ENCODE peak calls at places on chromosomes 4 and X, in eight cellular contexts. One of them, this sample, is unnamed.

GRCh38 chr4:144654161-144654560 is 8.2 kb downstream of the HHIP start:
- DNase-seq in heart right ventricle: no peak
- DNase-seq in IMR-90: no peak
- DNase-seq in mucosa of descending colon: no peak
- DNase-seq in spleen: no peak
- DNase-seq in GM12865: no peak
- DNase-seq in CD4-positive, alpha-beta memory T cell: no peak
- DNase-seq in AG04449: no peak
- DNase-seq in this sample: no peak

GRCh38 chr4:48939785-48940184 is 33.2 kb upstream of the OCIAD2 start:
- DNase-seq in heart right ventricle: no peak
- DNase-seq in IMR-90: peak
- DNase-seq in mucosa of descending colon: no peak
- DNase-seq in spleen: no peak
- DNase-seq in GM12865: no peak
- DNase-seq in CD4-positive, alpha-beta memory T cell: no peak
- DNase-seq in AG04449: peak
- DNase-seq in this sample: no peak

GRCh38 chr4:86032476-86033022 is 327.3 kb downstream of the MAPK10 start:
- DNase-seq in heart right ventricle: no peak
- DNase-seq in IMR-90: peak
- DNase-seq in mucosa of descending colon: no peak
- DNase-seq in spleen: no peak
- DNase-seq in GM12865: no peak
- DNase-seq in CD4-positive, alpha-beta memory T cell: no peak
- DNase-seq in AG04449: peak
- DNase-seq in this sample: no peak

GRCh38 chr4:120055167-120055566 is 11.5 kb downstream of the MAD2L1 start:
- DNase-seq in heart right ventricle: no peak
- DNase-seq in IMR-90: no peak
- DNase-seq in mucosa of descending colon: no peak
- DNase-seq in spleen: no peak
- DNase-seq in GM12865: no peak
- DNase-seq in CD4-positive, alpha-beta memory T cell: no peak
- DNase-seq in AG04449: no peak
- DNase-seq in this sample: no peak

GRCh38 chr4:27398911-27399310 is 538.3 kb downstream of the STIM2 start:
- DNase-seq in heart right ventricle: no peak
- DNase-seq in IMR-90: no peak
- DNase-seq in mucosa of descending colon: no peak
- DNase-seq in spleen: no peak
- DNase-seq in GM12865: no peak
- DNase-seq in CD4-positive, alpha-beta memory T cell: no peak
- DNase-seq in AG04449: no peak
- DNase-seq in this sample: no peak

GRCh38 chr4:115234405-115235093 is 121.1 kb upstream of the NDST4 start:
- DNase-seq in heart right ventricle: no peak
- DNase-seq in IMR-90: no peak
- DNase-seq in mucosa of descending colon: peak
- DNase-seq in spleen: no peak
- DNase-seq in GM12865: peak
- DNase-seq in CD4-positive, alpha-beta memory T cell: no peak
- DNase-seq in AG04449: no peak
- DNase-seq in this sample: peak

GRCh38 chrX:109859673-109860072 is 126.6 kb upstream of the ACSL4 start:
- DNase-seq in heart right ventricle: no peak
- DNase-seq in IMR-90: no peak
- DNase-seq in mucosa of descending colon: no peak
- DNase-seq in spleen: no peak
- DNase-seq in GM12865: no peak
- DNase-seq in CD4-positive, alpha-beta memory T cell: no peak
- DNase-seq in AG04449: no peak
- DNase-seq in this sample: no peak

GRCh38 chrX:149453030-149453429 is 52.1 kb downstream of the IDS start:
- DNase-seq in heart right ventricle: no peak
- DNase-seq in IMR-90: peak
- DNase-seq in mucosa of descending colon: no peak
- DNase-seq in spleen: no peak
- DNase-seq in GM12865: no peak
- DNase-seq in CD4-positive, alpha-beta memory T cell: no peak
- DNase-seq in AG04449: no peak
- DNase-seq in this sample: no peak

GRCh38 chr4:118273642-118274041 is 79.2 kb downstream of the PRSS12 start:
- DNase-seq in heart right ventricle: no peak
- DNase-seq in IMR-90: no peak
- DNase-seq in mucosa of descending colon: no peak
- DNase-seq in spleen: no peak
- DNase-seq in GM12865: peak
- DNase-seq in CD4-positive, alpha-beta memory T cell: no peak
- DNase-seq in AG04449: no peak
- DNase-seq in this sample: no peak

GRCh38 chr4:32061916-32062315 is 1341.7 kb downstream of the PCDH7 start:
- DNase-seq in heart right ventricle: no peak
- DNase-seq in IMR-90: no peak
- DNase-seq in mucosa of descending colon: no peak
- DNase-seq in spleen: no peak
- DNase-seq in GM12865: no peak
- DNase-seq in CD4-positive, alpha-beta memory T cell: no peak
- DNase-seq in AG04449: no peak
- DNase-seq in this sample: no peak

GRCh38 chr4:186942745-186943606 is 219.3 kb upstream of the FAT1 start:
- DNase-seq in heart right ventricle: no peak
- DNase-seq in IMR-90: peak
- DNase-seq in mucosa of descending colon: peak
- DNase-seq in spleen: no peak
- DNase-seq in GM12865: no peak
- DNase-seq in CD4-positive, alpha-beta memory T cell: no peak
- DNase-seq in AG04449: no peak
- DNase-seq in this sample: no peak

GRCh38 chr4:90112715-90113114 is 14.5 kb upstream of the CCSER1 start:
- DNase-seq in heart right ventricle: no peak
- DNase-seq in IMR-90: no peak
- DNase-seq in mucosa of descending colon: no peak
- DNase-seq in spleen: no peak
- DNase-seq in GM12865: no peak
- DNase-seq in CD4-positive, alpha-beta memory T cell: no peak
- DNase-seq in AG04449: no peak
- DNase-seq in this sample: no peak

GRCh38 chrX:44157293-44157692 is 184.1 kb upstream of the NDP start:
- DNase-seq in heart right ventricle: no peak
- DNase-seq in IMR-90: no peak
- DNase-seq in mucosa of descending colon: no peak
- DNase-seq in spleen: no peak
- DNase-seq in GM12865: no peak
- DNase-seq in CD4-positive, alpha-beta memory T cell: no peak
- DNase-seq in AG04449: no peak
- DNase-seq in this sample: no peak

GRCh38 chr4:76293705-76294274 is 12.7 kb upstream of the STBD1 start:
- DNase-seq in heart right ventricle: no peak
- DNase-seq in IMR-90: no peak
- DNase-seq in mucosa of descending colon: no peak
- DNase-seq in spleen: no peak
- DNase-seq in GM12865: no peak
- DNase-seq in CD4-positive, alpha-beta memory T cell: no peak
- DNase-seq in AG04449: no peak
- DNase-seq in this sample: no peak
- H3K4me3 ChIP-seq in heart right ventricle: no peak
- H3K4me3 ChIP-seq in IMR-90: no peak
- H3K4me3 ChIP-seq in mucosa of descending colon: no peak
- H3K4me3 ChIP-seq in spleen: no peak
- H3K4me3 ChIP-seq in GM12865: no peak
- H3K4me3 ChIP-seq in CD4-positive, alpha-beta memory T cell: no peak
- H3K4me3 ChIP-seq in AG04449: no peak
- H3K4me3 ChIP-seq in this sample: no peak

DNA sequence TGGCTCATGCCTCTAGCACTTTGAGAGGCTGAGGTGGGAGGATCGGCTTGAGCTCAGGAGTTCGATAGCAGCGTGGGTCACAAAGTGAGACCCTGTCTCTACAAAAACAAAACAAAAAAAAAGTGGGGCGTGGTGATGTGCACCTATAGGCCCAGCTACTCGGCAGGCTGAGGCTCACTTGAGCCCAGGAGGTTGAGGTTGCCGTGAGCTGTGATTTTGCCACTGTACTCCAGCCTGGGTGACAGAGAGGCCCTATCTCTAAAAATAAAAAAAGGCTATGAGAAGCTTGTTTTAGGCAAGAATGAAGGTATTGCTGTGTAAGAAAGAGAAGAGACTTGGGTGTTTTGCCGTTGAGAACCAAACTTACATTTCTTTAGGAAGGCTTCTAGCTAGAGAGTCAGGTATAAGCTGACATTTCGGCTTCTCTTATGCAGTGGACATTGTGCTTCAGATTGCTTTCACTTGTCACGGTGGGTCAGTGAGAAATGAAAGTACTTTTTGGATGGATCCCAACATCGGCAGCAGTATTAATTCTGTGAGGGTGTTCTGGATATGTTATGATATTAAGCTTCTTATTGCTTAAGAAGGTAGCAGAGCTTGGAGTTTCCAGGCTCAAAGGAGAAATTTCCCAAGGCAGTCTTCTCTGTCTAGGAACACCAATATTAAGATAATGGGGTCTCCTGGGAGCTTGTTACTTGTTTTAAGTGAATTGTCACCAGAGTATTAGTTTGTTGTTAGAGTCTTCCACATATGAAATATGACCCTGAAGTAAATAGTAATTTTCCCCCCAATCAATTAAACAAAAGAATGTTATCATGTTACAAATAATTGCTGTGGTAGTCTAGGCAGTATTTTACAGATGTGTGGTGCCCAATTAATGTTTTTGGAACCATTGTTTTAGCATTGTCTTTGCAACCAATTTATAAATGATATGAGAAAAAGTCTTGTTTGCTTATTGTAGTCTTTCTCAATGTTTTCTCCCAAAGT is 17.6 kb downstream of the TMEM131L start:
- DNase-seq in heart right ventricle: no peak
- DNase-seq in IMR-90: peak
- DNase-seq in mucosa of descending colon: no peak
- DNase-seq in spleen: no peak
- DNase-seq in GM12865: peak
- DNase-seq in CD4-positive, alpha-beta memory T cell: no peak
- DNase-seq in AG04449: no peak
- DNase-seq in this sample: no peak
- H3K4me3 ChIP-seq in heart right ventricle: peak
- H3K4me3 ChIP-seq in IMR-90: no peak
- H3K4me3 ChIP-seq in mucosa of descending colon: no peak
- H3K4me3 ChIP-seq in spleen: no peak
- H3K4me3 ChIP-seq in GM12865: peak
- H3K4me3 ChIP-seq in CD4-positive, alpha-beta memory T cell: no peak
- H3K4me3 ChIP-seq in AG04449: no peak
- H3K4me3 ChIP-seq in this sample: no peak

GRCh38 chrX:151919610-151920009 is 6.9 kb downstream of the MAGEA4 start:
- DNase-seq in heart right ventricle: no peak
- DNase-seq in IMR-90: no peak
- DNase-seq in mucosa of descending colon: no peak
- DNase-seq in spleen: peak
- DNase-seq in GM12865: no peak
- DNase-seq in CD4-positive, alpha-beta memory T cell: no peak
- DNase-seq in AG04449: no peak
- DNase-seq in this sample: no peak
- H3K4me3 ChIP-seq in heart right ventricle: no peak
- H3K4me3 ChIP-seq in IMR-90: no peak
- H3K4me3 ChIP-seq in mucosa of descending colon: no peak
- H3K4me3 ChIP-seq in spleen: no peak
- H3K4me3 ChIP-seq in GM12865: no peak
- H3K4me3 ChIP-seq in CD4-positive, alpha-beta memory T cell: no peak
- H3K4me3 ChIP-seq in AG04449: no peak
- H3K4me3 ChIP-seq in this sample: no peak

DNA sequence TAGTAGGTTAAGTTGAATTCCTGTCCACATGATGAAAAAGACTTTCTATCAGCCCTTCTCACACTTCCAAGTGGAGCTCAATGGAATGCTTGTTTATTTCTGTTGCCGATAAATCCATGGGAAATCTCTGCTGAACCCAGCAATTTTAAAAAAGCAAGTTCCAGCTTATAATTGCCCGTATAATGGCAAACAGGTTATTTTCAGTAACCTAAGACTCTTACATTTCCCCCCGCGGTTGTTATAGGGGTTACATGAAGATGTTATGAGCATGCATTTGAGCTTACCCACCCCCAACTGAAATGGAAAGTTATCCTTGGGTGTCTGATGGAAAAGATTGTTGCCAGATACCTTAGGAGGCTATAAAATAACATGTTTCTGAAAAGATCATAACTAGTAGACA is 136.2 kb downstream of the PALLD start:
- DNase-seq in heart right ventricle: no peak
- DNase-seq in IMR-90: no peak
- DNase-seq in mucosa of descending colon: no peak
- DNase-seq in spleen: no peak
- DNase-seq in GM12865: no peak
- DNase-seq in CD4-positive, alpha-beta memory T cell: no peak
- DNase-seq in AG04449: no peak
- DNase-seq in this sample: no peak
- H3K4me3 ChIP-seq in heart right ventricle: no peak
- H3K4me3 ChIP-seq in IMR-90: no peak
- H3K4me3 ChIP-seq in mucosa of descending colon: no peak
- H3K4me3 ChIP-seq in spleen: no peak
- H3K4me3 ChIP-seq in GM12865: no peak
- H3K4me3 ChIP-seq in CD4-positive, alpha-beta memory T cell: no peak
- H3K4me3 ChIP-seq in AG04449: peak
- H3K4me3 ChIP-seq in this sample: no peak

This sample was measured in Jurkat, Clone E6-1.